ENCODE peak calls at places on chromosomes 7 and 10, in four cellular contexts. F is heart left ventricle; S is PC-3; M is stimulated activated CD4-positive, alpha-beta T cell treated with anti-CD3 and anti-CD28 coated beads, Interleukin-1b, Interleukin-23, amount 100 ng/mL, for 4 hours. P is an unnamed sample.

GRCh38 chr7:151274376-151274760 is 25.9 kb upstream of the SMARCD3 start:
- DNase-seq in M (no peak), F (no peak), S (no peak), P (no peak)

GRCh38 chr7:116726713-116727431 is 54.9 kb downstream of the MET start:
- DNase-seq in S (no peak), M (no peak), F (no peak), P (no peak)

GRCh38 chr7:41255716-41256115 is 447.2 kb downstream of the INHBA start:
- DNase-seq in F (no peak), S (no peak), M (no peak), P (no peak)

GRCh38 chr7:50491943-50492342 is 41.8 kb upstream of the FIGNL1 start:
- DNase-seq in M (no peak), F (no peak), S (no peak), P (no peak)

GRCh38 chr7:55774327-55775050 is 88.1 kb downstream of the SEPTIN14 start:
- DNase-seq in F (no peak), M (no peak), S (peak), P (peak)

GRCh38 chr7:2527505-2528464 is 8.2 kb downstream of the LFNG start:
- DNase-seq in F (no peak), M (no peak), S (peak), P (no peak)

GRCh38 chr7:71404701-71405345 is 272.9 kb downstream of the GALNT17 start:
- DNase-seq in S (no peak), F (no peak), M (no peak), P (no peak)

GRCh38 chr7:47326808-47327207 is 255.1 kb downstream of the TNS3 start:
- DNase-seq in F (peak), S (no peak), M (no peak), P (no peak)

GRCh38 chr7:73448609-73449008 is 15.0 kb downstream of the FZD9 start:
- DNase-seq in F (no peak), M (no peak), S (no peak), P (no peak)

GRCh38 chr7:99083068-99083651 is 60.7 kb downstream of the SMURF1 start:
- DNase-seq in S (peak), M (no peak), F (no peak), P (no peak)

GRCh38 chr7:128831178-128831993 is 1.2 kb downstream of the FLNC start:
- DNase-seq in F (peak), M (no peak), S (peak), P (no peak)

GRCh38 chr10:60271319-60272040 is 118.2 kb downstream of the ANK3 start:
- DNase-seq in M (no peak), S (no peak), F (no peak), P (no peak)

GRCh38 chr7:159141660-159142059 is 3.0 kb downstream of the VIPR2 start:
- DNase-seq in F (peak), S (no peak), M (no peak), P (no peak)

GRCh38 chr7:40716052-40716451 is 581.2 kb downstream of the SUGCT start:
- DNase-seq in F (no peak), M (no peak), S (no peak), P (no peak)

GRCh38 chr10:2949221-2949947 is 118.0 kb upstream of the PFKP start:
- DNase-seq in M (no peak), F (no peak), S (no peak), P (no peak)

GRCh38 chr10:17643339-17643754 is 604 bp upstream of the STAM start:
- DNase-seq in F (peak), M (no peak), S (peak), P (peak)

GRCh38 chr7:20107582-20107981 is 109.6 kb downstream of the MACC1 start:
- DNase-seq in S (peak), M (no peak), F (no peak), P (no peak)

GRCh38 chr7:100219271-100219737 is 445 bp upstream of the PVRIG start:
- DNase-seq in S (no peak), F (no peak), M (no peak), P (no peak)

GRCh38 chr7:5367661-5368060 is 56.0 kb downstream of the TNRC18 start:
- DNase-seq in S (no peak), M (no peak), F (no peak), P (no peak)

GRCh38 chr10:119131512-119132240 is 27.8 kb downstream of the DENND10 start:
- DNase-seq in F (no peak), M (no peak), S (no peak), P (peak)

GRCh38 chr10:73774637-73775036 is 7.2 kb upstream of the CHCHD1 start:
- DNase-seq in M (no peak), S (peak), F (no peak), P (peak)

GRCh38 chr7:42219447-42219846 is 17.6 kb downstream of the GLI3 start:
- DNase-seq in M (no peak), F (no peak), S (no peak), P (no peak)

GRCh38 chr10:75693453-75693852 is 262.0 kb downstream of the LRMDA start:
- DNase-seq in M (no peak), F (no peak), S (no peak), P (no peak)